ENCODE peak calls at places on chromosomes 16 and 17, in six cellular contexts. P, L, D, S, F and X are unnamed samples.

GRCh38 chr17:6461792-6462524 is 17.7 kb downstream of the PIMREG start:
- DNase-seq in P (no peak), L (no peak), D (no peak), S (no peak), F (no peak), X (peak)

GRCh38 chr16:23469814-23470213 is 16.8 kb upstream of the COG7 start:
- DNase-seq in P (no peak), L (peak), D (peak), S (no peak), F (peak), X (no peak)

GRCh38 chr17:41610965-41611640 is 1.5 kb downstream of the KRT16 start:
- DNase-seq in P (no peak), L (no peak), D (no peak), S (no peak), F (no peak), X (no peak)

GRCh38 chr17:2344528-2344927 is 7.2 kb downstream of the SGSM2 start:
- DNase-seq in P (no peak), L (no peak), D (no peak), S (no peak), F (no peak), X (peak)

GRCh38 chr16:57997528-57998265 is 2.8 kb downstream of the ZNF319 start:
- DNase-seq in P (no peak), L (no peak), D (no peak), S (no peak), F (no peak), X (peak)

GRCh38 chr16:82260212-82260795 is 90.3 kb upstream of the MPHOSPH6 start:
- DNase-seq in P (no peak), L (no peak), D (no peak), S (no peak), F (no peak), X (no peak)

GRCh38 chr16:89564476-89565255 is 4.2 kb downstream of the RPL13 start:
- DNase-seq in P (no peak), L (no peak), D (peak), S (peak), F (no peak), X (no peak)

GRCh38 chr16:563072-563644 is 3.0 kb downstream of the PRR35 start:
- DNase-seq in P (no peak), L (no peak), D (no peak), S (no peak), F (no peak), X (peak)

GRCh38 chr16:22423716-22424115 is 49.3 kb upstream of the CDR2 start:
- DNase-seq in P (no peak), L (no peak), D (peak), S (no peak), F (no peak), X (no peak)

GRCh38 chr16:22425847-22426246 is 51.4 kb upstream of the CDR2 start:
- DNase-seq in P (no peak), L (no peak), D (no peak), S (no peak), F (no peak), X (no peak)

GRCh38 chr16:22427556-22427955 is 53.1 kb upstream of the CDR2 start:
- DNase-seq in P (no peak), L (no peak), D (no peak), S (no peak), F (no peak), X (no peak)

GRCh38 chr16:22424161-22424937 is 49.9 kb upstream of the CDR2 start:
- DNase-seq in P (peak), L (no peak), D (peak), S (no peak), F (peak), X (peak)

GRCh38 chr16:22425036-22425801 is 50.8 kb upstream of the CDR2 start:
- DNase-seq in P (no peak), L (no peak), D (peak), S (no peak), F (no peak), X (peak)
- H3K4me3 ChIP-seq in P (peak), L (no peak), D (peak), S (no peak), F (peak), X (peak)

GRCh38 chr16:14322186-14322585 is 251.1 kb downstream of the MRTFB start:
- DNase-seq in P (no peak), L (no peak), D (no peak), S (no peak), F (no peak), X (peak)

GRCh38 chr16:14325502-14325901 is 254.4 kb downstream of the MRTFB start:
- DNase-seq in P (no peak), L (no peak), D (no peak), S (no peak), F (no peak), X (no peak)

GRCh38 chr16:14324581-14324980 is 253.5 kb downstream of the MRTFB start:
- DNase-seq in P (no peak), L (peak), D (peak), S (no peak), F (no peak), X (no peak)

GRCh38 chr16:14329727-14330363 is 258.7 kb downstream of the MRTFB start:
- DNase-seq in P (no peak), L (no peak), D (no peak), S (no peak), F (no peak), X (no peak)

GRCh38 chr16:14325921-14326401 is 254.8 kb downstream of the MRTFB start:
- DNase-seq in P (no peak), L (no peak), D (no peak), S (no peak), F (peak), X (no peak)
- H3K27ac ChIP-seq in P (no peak), L (no peak), D (no peak), S (no peak), F (peak), X (no peak)

DNA sequence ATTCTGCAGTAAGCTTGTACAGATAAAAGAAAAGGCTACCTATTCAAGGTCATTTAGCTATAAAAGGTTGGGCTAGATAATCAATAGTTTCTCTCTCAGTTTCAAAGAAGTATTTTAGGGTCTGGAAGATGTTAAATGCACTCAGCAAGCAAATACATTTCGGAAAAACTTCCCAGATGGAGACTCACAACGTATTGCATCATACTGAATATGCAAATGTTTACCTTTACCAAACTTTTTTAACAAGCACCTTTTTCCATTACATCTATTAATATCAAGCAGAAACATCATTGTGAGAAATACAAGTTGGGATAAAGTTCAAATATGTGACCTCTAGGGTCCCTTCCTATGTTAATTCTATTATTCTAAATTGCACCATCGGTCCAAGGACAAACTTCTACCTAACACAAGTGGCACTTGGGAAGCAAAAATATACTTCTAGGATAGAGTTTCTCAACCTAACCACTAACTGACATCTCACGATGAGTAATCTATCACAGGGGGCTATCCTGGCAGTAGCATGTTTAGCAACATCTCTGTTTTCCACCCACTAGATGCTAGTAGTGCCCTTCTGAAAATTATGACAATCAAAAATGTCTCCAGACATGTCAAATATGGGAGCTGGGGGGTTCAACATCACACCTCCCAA is 14.6 kb downstream of the KANSL1 start:
- DNase-seq in P (no peak), L (peak), D (peak), S (peak), F (no peak), X (peak)
- H3K4me3 ChIP-seq in P (no peak), L (no peak), D (peak), S (no peak), F (peak), X (no peak)

GRCh38 chr16:85052536-85052935 is 24.9 kb downstream of the KIAA0513 start:
- DNase-seq in P (no peak), L (no peak), D (no peak), S (no peak), F (no peak), X (no peak)

GRCh38 chr16:85057212-85057889 is 29.8 kb downstream of the KIAA0513 start:
- DNase-seq in P (no peak), L (no peak), D (no peak), S (no peak), F (no peak), X (no peak)

GRCh38 chr16:85055503-85056210 is 28.1 kb downstream of the KIAA0513 start:
- DNase-seq in P (no peak), L (peak), D (peak), S (peak), F (peak), X (no peak)

GRCh38 chr16:85056211-85056748 is 28.7 kb downstream of the KIAA0513 start:
- DNase-seq in P (no peak), L (peak), D (peak), S (peak), F (no peak), X (no peak)

DNA sequence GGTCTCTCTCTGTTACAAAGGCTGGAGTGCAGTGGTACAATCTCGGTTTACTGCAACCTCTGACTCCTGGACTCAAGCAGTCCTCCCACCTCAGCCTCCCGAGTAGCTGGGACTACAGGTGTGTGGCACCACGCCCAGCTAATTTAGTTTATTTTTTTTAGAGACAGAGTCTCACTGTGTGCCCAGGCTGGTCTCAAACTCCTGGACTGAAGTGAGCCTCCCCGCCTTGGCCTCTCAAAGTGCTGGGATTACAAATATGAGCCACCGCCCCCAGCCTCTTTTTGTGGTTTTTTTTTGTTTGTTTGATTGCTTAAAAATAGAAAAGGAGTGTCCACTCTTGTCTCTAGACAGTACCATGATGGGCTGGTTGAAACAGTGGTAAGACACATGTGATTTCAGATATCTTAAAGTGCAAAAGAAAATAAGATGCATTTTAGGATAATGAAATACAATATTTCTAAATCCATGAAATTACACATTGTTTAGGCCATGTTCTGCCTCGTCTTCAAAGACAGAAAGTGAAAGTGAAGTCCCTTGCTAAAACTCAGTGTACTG is 27.4 kb downstream of the KIAA0513 start:
- DNase-seq in P (no peak), L (no peak), D (no peak), S (no peak), F (no peak), X (no peak)
- H3K27ac ChIP-seq in P (peak), L (peak), D (peak), S (peak), F (peak), X (peak)

GRCh38 chr17:32161029-32161428 is 18.7 kb downstream of the RHOT1 start:
- DNase-seq in P (no peak), L (no peak), D (no peak), S (no peak), F (no peak), X (no peak)

GRCh38 chr17:32158870-32159585 is 16.7 kb downstream of the RHOT1 start:
- DNase-seq in P (no peak), L (no peak), D (no peak), S (no peak), F (no peak), X (peak)

GRCh38 chr17:32160526-32160925 is 18.2 kb downstream of the RHOT1 start:
- DNase-seq in P (no peak), L (no peak), D (no peak), S (no peak), F (no peak), X (no peak)

GRCh38 chr17:32159586-32160438 is 17.5 kb downstream of the RHOT1 start:
- DNase-seq in P (no peak), L (no peak), D (no peak), S (no peak), F (no peak), X (no peak)

GRCh38 chr17:32161506-32162365 is 19.4 kb downstream of the RHOT1 start:
- DNase-seq in P (no peak), L (peak), D (peak), S (no peak), F (no peak), X (peak)
- H3K4me3 ChIP-seq in P (no peak), L (no peak), D (no peak), S (no peak), F (no peak), X (peak)

GRCh38 chr17:49632201-49632600 is 45.7 kb downstream of the SPOP start:
- DNase-seq in P (no peak), L (no peak), D (no peak), S (no peak), F (no peak), X (no peak)

GRCh38 chr17:49633250-49633649 is 44.6 kb downstream of the SPOP start:
- DNase-seq in P (no peak), L (no peak), D (no peak), S (no peak), F (no peak), X (no peak)

GRCh38 chr17:49635121-49635520 is 42.8 kb downstream of the SPOP start:
- DNase-seq in P (no peak), L (no peak), D (peak), S (no peak), F (no peak), X (no peak)

GRCh38 chr17:49634487-49634865 is 43.4 kb downstream of the SPOP start:
- DNase-seq in P (no peak), L (no peak), D (no peak), S (no peak), F (no peak), X (peak)

GRCh38 chr17:49633762-49634486 is 44.0 kb downstream of the SPOP start:
- DNase-seq in P (no peak), L (no peak), D (no peak), S (no peak), F (no peak), X (no peak)
- H3K27ac ChIP-seq in P (peak), L (no peak), D (peak), S (no peak), F (no peak), X (peak)

GRCh38 chr17:76432712-76433336 is 20.1 kb downstream of the UBE2O start:
- DNase-seq in P (no peak), L (peak), D (peak), S (no peak), F (no peak), X (no peak)

GRCh38 chr17:76432004-76432403 is 20.9 kb downstream of the UBE2O start:
- DNase-seq in P (peak), L (no peak), D (no peak), S (no peak), F (no peak), X (no peak)

GRCh38 chr17:76433693-76434092 is 19.3 kb downstream of the UBE2O start:
- DNase-seq in P (peak), L (no peak), D (no peak), S (no peak), F (no peak), X (no peak)

GRCh38 chr17:76428511-76428910 is 24.4 kb downstream of the UBE2O start:
- DNase-seq in P (no peak), L (no peak), D (no peak), S (no peak), F (no peak), X (no peak)

GRCh38 chr17:76431509-76431908 is 21.4 kb downstream of the UBE2O start:
- DNase-seq in P (no peak), L (no peak), D (no peak), S (no peak), F (no peak), X (no peak)
- H3K4me3 ChIP-seq in P (no peak), L (no peak), D (no peak), S (no peak), F (no peak), X (no peak)

GRCh38 chr17:48442819-48443218 is 12.8 kb upstream of the SKAP1 start:
- DNase-seq in P (no peak), L (no peak), D (no peak), S (peak), F (no peak), X (no peak)
- H3K27ac ChIP-seq in P (no peak), L (no peak), D (no peak), S (no peak), F (no peak), X (no peak)

DNA sequence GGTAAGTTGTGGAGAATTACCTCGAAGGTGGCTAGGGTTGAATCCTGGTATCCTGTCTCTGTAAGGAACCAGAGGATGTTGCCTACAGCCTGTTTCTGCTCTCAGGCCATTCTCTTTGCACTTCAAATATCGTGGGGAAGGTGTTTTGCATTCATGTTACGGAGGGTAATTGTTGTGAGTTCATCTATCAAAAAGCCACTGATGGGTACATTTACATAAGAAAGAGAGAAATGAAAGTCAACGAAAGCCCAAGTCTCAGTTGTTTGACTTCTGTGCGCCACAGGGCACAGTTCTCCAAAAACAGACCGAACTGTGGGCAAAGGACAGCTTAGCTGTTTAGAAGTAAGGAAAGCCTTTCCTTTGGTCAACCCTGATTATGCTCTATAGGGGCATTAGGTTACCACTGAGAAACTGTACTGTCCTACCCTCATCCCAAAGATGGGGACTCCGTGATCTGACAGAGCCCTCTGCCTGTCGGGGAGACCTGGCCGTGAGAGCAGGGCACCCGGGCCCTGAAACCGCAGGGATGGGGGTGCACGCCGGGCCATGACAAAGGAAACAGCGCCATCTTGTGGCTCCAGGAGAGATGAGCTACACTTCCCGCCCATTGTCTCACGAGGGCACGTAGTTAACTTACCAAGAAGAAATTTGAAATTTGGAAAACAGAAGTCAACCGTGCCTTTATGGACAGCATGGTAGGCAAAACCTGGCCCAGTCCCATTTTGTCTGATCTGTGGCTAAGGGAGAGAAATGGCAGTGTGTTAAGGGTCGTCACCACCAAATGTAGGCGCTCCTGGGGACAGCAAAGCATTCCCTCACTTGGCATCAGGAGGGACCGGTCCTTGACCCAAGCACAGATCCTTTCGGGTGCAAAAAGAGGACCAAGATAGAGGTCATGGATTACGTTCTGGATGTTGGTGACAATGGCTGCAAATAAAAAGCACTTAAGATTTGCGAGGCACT is 74.5 kb upstream of the DYNLRB2 start:
- DNase-seq in P (peak), L (peak), D (peak), S (peak), F (peak), X (peak)
- H3K4me3 ChIP-seq in P (no peak), L (no peak), D (no peak), S (no peak), F (no peak), X (peak)

GRCh38 chr17:18009609-18010420 is 29.2 kb downstream of the ATPAF2 start:
- DNase-seq in P (no peak), L (no peak), D (no peak), S (no peak), F (no peak), X (peak)
- H3K27ac ChIP-seq in P (no peak), L (no peak), D (peak), S (no peak), F (no peak), X (no peak)